ENCODE peak calls at places on chromosomes 2 and 18, in seven cellular contexts. P is cardiac muscle cell, N is SK-N-SH, V is M059J, U is SK-MEL-5, S is IMR-90, I is Right ventricle myocardium superior. B is an unnamed sample.
A peak's percentile ranks its signal among the peaks of the same experiment; 100 is the strongest.

GRCh38 chr18:44887227-44887631 is 206.5 kb downstream of the SETBP1 start:
- DNase-seq in U (no peak), V (peak; percentile 75), N (no peak), I (no peak), P (peak; percentile 71), S (peak; percentile 2), B (no peak)

GRCh38 chr2:23583467-23583866 is 198.5 kb downstream of the KLHL29 start:
- DNase-seq in I (peak; percentile 1), S (no peak), N (no peak), V (no peak), P (no peak), U (no peak), B (no peak)

GRCh38 chr2:111691164-111691895 is 192.7 kb downstream of the ANAPC1 start:
- DNase-seq in I (no peak), P (no peak), S (no peak), U (no peak), V (no peak), N (no peak), B (no peak)

GRCh38 chr2:128776461-128776971 is 457.8 kb upstream of the HS6ST1 start:
- DNase-seq in I (no peak), N (no peak), S (no peak), U (no peak), V (no peak), P (no peak), B (no peak)

GRCh38 chr2:229408356-229408755 is 137.3 kb upstream of the PID1 start:
- DNase-seq in V (peak; percentile 90), I (peak; percentile 46), U (peak; percentile 58), N (no peak), S (peak; percentile 91), P (no peak), B (no peak)

GRCh38 chr2:180938419-180938818 is 42.0 kb upstream of the UBE2E3 start:
- DNase-seq in I (no peak), P (no peak), V (no peak), S (peak; percentile 79), N (no peak), U (no peak), B (no peak)

GRCh38 chr18:35231052-35231451 is 9.8 kb upstream of the ZNF397 start:
- DNase-seq in P (peak; percentile 92), V (peak; percentile 75), I (peak; percentile 82), S (peak; percentile 63), N (peak; percentile 71), U (peak; percentile 79), B (peak; percentile 71)

GRCh38 chr2:70214958-70215357 is 24.1 kb upstream of the C2orf42 start:
- DNase-seq in N (no peak), P (no peak), I (no peak), S (peak; percentile 96), U (no peak), V (no peak), B (no peak)

GRCh38 chr2:201228271-201228911 is 31.9 kb upstream of the CASP8 start:
- DNase-seq in N (no peak), U (no peak), V (peak; percentile 73), I (no peak), S (no peak), P (no peak), B (no peak)

GRCh38 chr2:160994141-160995002 is 165.9 kb upstream of the TANK start:
- DNase-seq in S (peak; percentile 90), V (peak; percentile 81), N (peak; percentile 57), I (peak; percentile 47), P (peak; percentile 85), U (peak; percentile 85), B (peak; percentile 61)

GRCh38 chr2:168348076-168348475 is 100.7 kb upstream of the STK39 start:
- DNase-seq in V (peak; percentile 34), P (peak; percentile 70), I (peak; percentile 46), S (peak; percentile 24), U (peak; percentile 76), N (peak; percentile 40), B (peak; percentile 63)